ENCODE peak calls at places on chromosomes 6 and 20, in nine cellular contexts. One of them, this sample, is unnamed.

GRCh38 chr20:61957961-61958715 is 107.5 kb downstream of the TAF4 start:
- DNase-seq in HCT116: no peak
- DNase-seq in hepatocyte: no peak
- DNase-seq in SK-N-SH: no peak
- DNase-seq in MM.1S: no peak
- DNase-seq in GM23248: peak
- DNase-seq in PC-3: no peak
- DNase-seq in neural progenitor cell: no peak
- DNase-seq in OCI-LY7: no peak
- DNase-seq in this sample: no peak

GRCh38 chr20:8156603-8157079 is 24.6 kb downstream of the PLCB1 start:
- DNase-seq in HCT116: peak
- DNase-seq in hepatocyte: peak
- DNase-seq in SK-N-SH: no peak
- DNase-seq in MM.1S: peak
- DNase-seq in GM23248: peak
- DNase-seq in PC-3: peak
- DNase-seq in neural progenitor cell: no peak
- DNase-seq in OCI-LY7: no peak
- DNase-seq in this sample: no peak

GRCh38 chr6:155216312-155217028 is 47.3 kb upstream of the CLDN20 start:
- DNase-seq in HCT116: no peak
- DNase-seq in hepatocyte: no peak
- DNase-seq in SK-N-SH: no peak
- DNase-seq in MM.1S: no peak
- DNase-seq in GM23248: no peak
- DNase-seq in PC-3: no peak
- DNase-seq in neural progenitor cell: peak
- DNase-seq in OCI-LY7: no peak
- DNase-seq in this sample: peak

GRCh38 chr6:13916230-13916944 is 8.4 kb upstream of the RNF182 start:
- DNase-seq in HCT116: no peak
- DNase-seq in hepatocyte: peak
- DNase-seq in SK-N-SH: no peak
- DNase-seq in MM.1S: no peak
- DNase-seq in GM23248: peak
- DNase-seq in PC-3: peak
- DNase-seq in neural progenitor cell: no peak
- DNase-seq in OCI-LY7: peak
- DNase-seq in this sample: no peak

GRCh38 chr20:63404129-63405085 is 43.3 kb upstream of the CHRNA4 start:
- DNase-seq in HCT116: no peak
- DNase-seq in hepatocyte: no peak
- DNase-seq in SK-N-SH: no peak
- DNase-seq in MM.1S: no peak
- DNase-seq in GM23248: no peak
- DNase-seq in PC-3: no peak
- DNase-seq in neural progenitor cell: no peak
- DNase-seq in OCI-LY7: no peak
- DNase-seq in this sample: no peak

GRCh38 chr6:125658125-125658524 is 91.3 kb upstream of the HEY2 start:
- DNase-seq in HCT116: no peak
- DNase-seq in hepatocyte: no peak
- DNase-seq in SK-N-SH: no peak
- DNase-seq in MM.1S: no peak
- DNase-seq in GM23248: no peak
- DNase-seq in PC-3: no peak
- DNase-seq in neural progenitor cell: no peak
- DNase-seq in OCI-LY7: no peak
- DNase-seq in this sample: no peak

GRCh38 chr6:154868143-154868594 is 126.9 kb upstream of the TIAM2 start:
- DNase-seq in HCT116: peak
- DNase-seq in hepatocyte: peak
- DNase-seq in SK-N-SH: peak
- DNase-seq in MM.1S: peak
- DNase-seq in GM23248: peak
- DNase-seq in PC-3: peak
- DNase-seq in neural progenitor cell: peak
- DNase-seq in OCI-LY7: peak
- DNase-seq in this sample: peak

GRCh38 chr6:112501705-112502104 is 154.6 kb downstream of the RFPL4B start:
- DNase-seq in HCT116: no peak
- DNase-seq in hepatocyte: peak
- DNase-seq in SK-N-SH: peak
- DNase-seq in MM.1S: no peak
- DNase-seq in GM23248: no peak
- DNase-seq in PC-3: no peak
- DNase-seq in neural progenitor cell: peak
- DNase-seq in OCI-LY7: no peak
- DNase-seq in this sample: peak

GRCh38 chr6:73739097-73739496 is 43.1 kb downstream of the CD109 start:
- DNase-seq in HCT116: peak
- DNase-seq in hepatocyte: peak
- DNase-seq in SK-N-SH: peak
- DNase-seq in MM.1S: peak
- DNase-seq in GM23248: peak
- DNase-seq in PC-3: peak
- DNase-seq in neural progenitor cell: peak
- DNase-seq in OCI-LY7: peak
- DNase-seq in this sample: peak

GRCh38 chr20:14991023-14991422 is 653.6 kb upstream of the FLRT3 start:
- DNase-seq in HCT116: no peak
- DNase-seq in hepatocyte: peak
- DNase-seq in SK-N-SH: no peak
- DNase-seq in MM.1S: no peak
- DNase-seq in GM23248: peak
- DNase-seq in PC-3: no peak
- DNase-seq in neural progenitor cell: no peak
- DNase-seq in OCI-LY7: no peak
- DNase-seq in this sample: no peak

GRCh38 chr6:147099974-147100373 is 104.2 kb upstream of the STXBP5 start:
- DNase-seq in HCT116: no peak
- DNase-seq in hepatocyte: no peak
- DNase-seq in SK-N-SH: no peak
- DNase-seq in MM.1S: no peak
- DNase-seq in GM23248: peak
- DNase-seq in PC-3: no peak
- DNase-seq in neural progenitor cell: no peak
- DNase-seq in OCI-LY7: no peak
- DNase-seq in this sample: no peak

GRCh38 chr6:3001773-3002293 is 2.1 kb downstream of the NQO2 start:
- DNase-seq in HCT116: peak
- DNase-seq in hepatocyte: peak
- DNase-seq in SK-N-SH: no peak
- DNase-seq in MM.1S: peak
- DNase-seq in GM23248: peak
- DNase-seq in PC-3: peak
- DNase-seq in neural progenitor cell: peak
- DNase-seq in OCI-LY7: peak
- DNase-seq in this sample: peak

GRCh38 chr20:12557224-12557623 is 451.5 kb upstream of the SPTLC3 start:
- DNase-seq in HCT116: no peak
- DNase-seq in hepatocyte: no peak
- DNase-seq in SK-N-SH: no peak
- DNase-seq in MM.1S: no peak
- DNase-seq in GM23248: no peak
- DNase-seq in PC-3: no peak
- DNase-seq in neural progenitor cell: no peak
- DNase-seq in OCI-LY7: no peak
- DNase-seq in this sample: no peak

GRCh38 chr6:31799781-31800180 is 4.2 kb upstream of the VARS1 start:
- DNase-seq in HCT116: no peak
- DNase-seq in hepatocyte: no peak
- DNase-seq in SK-N-SH: no peak
- DNase-seq in MM.1S: no peak
- DNase-seq in GM23248: peak
- DNase-seq in PC-3: no peak
- DNase-seq in neural progenitor cell: no peak
- DNase-seq in OCI-LY7: no peak
- DNase-seq in this sample: no peak

GRCh38 chr20:50054626-50055511 is 58.1 kb downstream of the UBE2V1 start:
- DNase-seq in HCT116: no peak
- DNase-seq in hepatocyte: peak
- DNase-seq in SK-N-SH: peak
- DNase-seq in MM.1S: no peak
- DNase-seq in GM23248: peak
- DNase-seq in PC-3: no peak
- DNase-seq in neural progenitor cell: peak
- DNase-seq in OCI-LY7: no peak
- DNase-seq in this sample: no peak

GRCh38 chr6:71420693-71421328 is 132.2 kb downstream of the OGFRL1 start:
- DNase-seq in HCT116: no peak
- DNase-seq in hepatocyte: peak
- DNase-seq in SK-N-SH: peak
- DNase-seq in MM.1S: peak
- DNase-seq in GM23248: peak
- DNase-seq in PC-3: peak
- DNase-seq in neural progenitor cell: peak
- DNase-seq in OCI-LY7: no peak
- DNase-seq in this sample: peak

GRCh38 chr6:124961784-124962611 is at the start of gene RNF217:
- DNase-seq in HCT116: no peak
- DNase-seq in hepatocyte: peak
- DNase-seq in SK-N-SH: peak
- DNase-seq in MM.1S: peak
- DNase-seq in GM23248: peak
- DNase-seq in PC-3: peak
- DNase-seq in neural progenitor cell: peak
- DNase-seq in OCI-LY7: no peak
- DNase-seq in this sample: peak

DNA sequence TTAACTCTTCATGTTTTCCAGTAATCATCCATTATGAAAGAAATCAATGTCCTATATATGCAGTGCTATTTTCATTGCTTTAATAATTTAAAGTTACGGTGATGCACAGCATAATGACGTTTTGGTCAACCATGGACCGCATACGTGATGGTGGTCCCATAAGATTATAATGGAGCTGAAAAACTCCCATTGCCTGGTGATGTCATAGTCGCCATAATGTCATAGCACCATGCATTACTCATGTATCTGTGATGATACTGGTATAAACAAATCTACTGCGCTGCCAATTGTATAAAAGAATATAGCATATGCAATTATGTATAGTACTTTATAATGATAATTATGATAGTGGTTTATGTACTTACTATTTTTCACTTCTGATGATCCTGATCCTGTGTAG is 42.3 kb upstream of the ALDH8A1 start:
- DNase-seq in HCT116: no peak
- DNase-seq in hepatocyte: no peak
- DNase-seq in SK-N-SH: no peak
- DNase-seq in MM.1S: no peak
- DNase-seq in GM23248: no peak
- DNase-seq in PC-3: no peak
- DNase-seq in neural progenitor cell: no peak
- DNase-seq in OCI-LY7: no peak
- DNase-seq in this sample: no peak
- TF ChIP-seq EZH2phosphoT487 in HCT116: no peak
- TF ChIP-seq EZH2phosphoT487 in hepatocyte: no peak
- TF ChIP-seq EZH2phosphoT487 in SK-N-SH: no peak
- TF ChIP-seq EZH2phosphoT487 in MM.1S: no peak
- TF ChIP-seq EZH2phosphoT487 in GM23248: no peak
- TF ChIP-seq EZH2phosphoT487 in PC-3: no peak
- TF ChIP-seq EZH2phosphoT487 in neural progenitor cell: no peak
- TF ChIP-seq EZH2phosphoT487 in OCI-LY7: no peak
- TF ChIP-seq EZH2phosphoT487 in this sample: no peak

DNA sequence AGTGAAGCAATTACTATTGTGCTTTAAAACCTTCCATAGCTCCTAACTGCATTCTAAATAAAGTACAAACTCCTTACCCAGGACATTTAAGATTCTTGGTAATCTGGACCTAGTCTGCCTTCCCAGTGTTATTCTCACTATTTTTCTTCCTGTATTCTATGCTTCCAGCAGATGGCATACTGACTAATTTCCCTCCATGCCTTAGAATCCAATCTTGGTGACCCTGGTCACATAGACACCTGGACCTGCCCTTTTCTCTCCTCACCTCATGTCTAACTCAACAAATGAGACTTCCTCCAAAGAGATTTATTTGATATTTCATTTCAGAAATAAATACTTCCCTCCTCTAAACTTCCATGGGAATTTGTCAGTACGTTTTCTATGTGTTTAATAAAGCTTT is 25.8 kb downstream of the ROS1 start:
- DNase-seq in HCT116: no peak
- DNase-seq in hepatocyte: no peak
- DNase-seq in SK-N-SH: peak
- DNase-seq in MM.1S: no peak
- DNase-seq in GM23248: peak
- DNase-seq in PC-3: peak
- DNase-seq in neural progenitor cell: no peak
- DNase-seq in OCI-LY7: no peak
- DNase-seq in this sample: peak
- TF ChIP-seq EZH2phosphoT487 in HCT116: no peak
- TF ChIP-seq EZH2phosphoT487 in hepatocyte: no peak
- TF ChIP-seq EZH2phosphoT487 in SK-N-SH: no peak
- TF ChIP-seq EZH2phosphoT487 in MM.1S: no peak
- TF ChIP-seq EZH2phosphoT487 in GM23248: no peak
- TF ChIP-seq EZH2phosphoT487 in PC-3: no peak
- TF ChIP-seq EZH2phosphoT487 in neural progenitor cell: no peak
- TF ChIP-seq EZH2phosphoT487 in OCI-LY7: no peak
- TF ChIP-seq EZH2phosphoT487 in this sample: no peak

GRCh38 chr6:37169458-37170272 is at the start of gene PIM1:
- DNase-seq in HCT116: peak
- DNase-seq in hepatocyte: peak
- DNase-seq in SK-N-SH: peak
- DNase-seq in MM.1S: peak
- DNase-seq in GM23248: peak
- DNase-seq in PC-3: peak
- DNase-seq in neural progenitor cell: peak
- DNase-seq in OCI-LY7: peak
- DNase-seq in this sample: peak
- TF ChIP-seq EZH2phosphoT487 in HCT116: no peak
- TF ChIP-seq EZH2phosphoT487 in hepatocyte: no peak
- TF ChIP-seq EZH2phosphoT487 in SK-N-SH: no peak
- TF ChIP-seq EZH2phosphoT487 in MM.1S: no peak
- TF ChIP-seq EZH2phosphoT487 in GM23248: no peak
- TF ChIP-seq EZH2phosphoT487 in PC-3: no peak
- TF ChIP-seq EZH2phosphoT487 in neural progenitor cell: no peak
- TF ChIP-seq EZH2phosphoT487 in OCI-LY7: no peak
- TF ChIP-seq EZH2phosphoT487 in this sample: no peak

DNA sequence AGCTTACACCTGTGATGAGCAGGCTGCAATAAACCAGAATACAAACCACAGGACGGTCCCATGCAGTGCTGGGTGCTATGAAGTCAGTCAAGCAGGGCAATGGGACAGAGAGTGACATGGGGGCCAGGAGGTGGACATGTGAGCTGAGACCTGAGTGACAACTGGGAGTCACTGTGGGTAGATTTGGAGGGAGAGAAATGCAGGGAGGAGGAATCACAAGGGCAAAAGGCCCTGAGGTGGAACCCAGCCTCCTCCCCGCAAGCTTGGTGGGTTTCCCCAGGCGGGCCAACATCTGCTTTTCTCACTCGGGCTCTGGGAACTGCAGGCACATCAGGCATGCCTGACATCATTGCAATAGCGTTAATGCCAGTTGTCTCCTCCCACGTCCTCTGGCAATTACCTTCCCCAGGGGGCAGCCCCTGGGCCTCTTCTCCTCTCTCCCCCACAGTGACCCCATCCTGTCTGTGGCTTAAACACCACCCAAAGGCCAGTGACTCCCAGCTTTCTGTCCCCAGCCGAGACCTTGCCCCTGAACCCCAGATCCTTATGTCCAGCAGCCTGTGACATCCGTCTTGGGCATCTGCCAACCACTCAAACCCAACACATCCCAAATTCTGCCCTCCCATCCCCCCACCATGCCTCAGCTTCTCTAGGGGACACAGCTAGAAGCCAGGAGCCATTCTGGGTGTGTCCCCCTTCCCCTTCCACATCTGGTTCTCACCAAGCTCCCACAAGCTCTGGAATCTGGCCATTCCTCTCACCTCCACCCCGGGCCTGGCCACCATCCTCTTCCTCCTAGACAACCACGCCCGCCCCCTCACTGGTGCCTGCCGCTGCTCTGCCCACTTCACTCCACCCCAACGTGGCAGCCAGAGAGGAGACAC is 28.2 kb downstream of the PDRG1 start:
- DNase-seq in HCT116: no peak
- DNase-seq in hepatocyte: no peak
- DNase-seq in SK-N-SH: peak
- DNase-seq in MM.1S: no peak
- DNase-seq in GM23248: peak
- DNase-seq in PC-3: no peak
- DNase-seq in neural progenitor cell: peak
- DNase-seq in OCI-LY7: no peak
- DNase-seq in this sample: peak
- TF ChIP-seq EZH2phosphoT487 in HCT116: no peak
- TF ChIP-seq EZH2phosphoT487 in hepatocyte: no peak
- TF ChIP-seq EZH2phosphoT487 in SK-N-SH: no peak
- TF ChIP-seq EZH2phosphoT487 in MM.1S: no peak
- TF ChIP-seq EZH2phosphoT487 in GM23248: no peak
- TF ChIP-seq EZH2phosphoT487 in PC-3: no peak
- TF ChIP-seq EZH2phosphoT487 in neural progenitor cell: no peak
- TF ChIP-seq EZH2phosphoT487 in OCI-LY7: no peak
- TF ChIP-seq EZH2phosphoT487 in this sample: no peak

This sample was measured in GM23338.